ENCODE peak calls at places on chromosomes 3 and 15, in six cellular contexts. N, Q, U, A, G and R are unnamed samples.

GRCh38 chr3:141104151-141104741 is 53.1 kb downstream of the SPSB4 start:
- DNase-seq in N (no peak), Q (no peak), U (no peak), A (no peak), G (peak; percentile 31), R (no peak)

GRCh38 chr15:77840962-77841361 is 208.2 kb upstream of the LINGO1 start:
- DNase-seq in N (peak; percentile 68), Q (no peak), U (peak; percentile 86), A (peak; percentile 45), G (peak; percentile 24), R (no peak)

GRCh38 chr3:50192689-50193141 is 1.3 kb downstream of the GNAT1 start:
- DNase-seq in N (peak; percentile 17), Q (peak; percentile 96), U (peak; percentile 50), A (no peak), G (peak; percentile 88), R (peak; percentile 41)

GRCh38 chr15:33114484-33114767 is 80.1 kb downstream of the FMN1 start:
- DNase-seq in N (no peak), Q (no peak), U (no peak), A (no peak), G (no peak), R (peak; percentile 34)

GRCh38 chr3:63869929-63870328 is 6.3 kb downstream of the ATXN7 start:
- DNase-seq in N (no peak), Q (no peak), U (no peak), A (no peak), G (no peak), R (no peak)

GRCh38 chr15:56411122-56411749 is 46.0 kb downstream of the TEX9 start:
- DNase-seq in N (no peak), Q (no peak), U (peak; percentile 32), A (peak; percentile 4), G (no peak), R (no peak)

GRCh38 chr3:115692887-115693524 is 69.7 kb downstream of the GAP43 start:
- DNase-seq in N (peak; percentile 68), Q (peak; percentile 69), U (peak; percentile 75), A (peak; percentile 39), G (peak; percentile 78), R (peak; percentile 68)

GRCh38 chr15:37793851-37794250 is 140.6 kb upstream of the TMCO5A start:
- DNase-seq in N (no peak), Q (peak; percentile 14), U (peak; percentile 29), A (no peak), G (no peak), R (no peak)

GRCh38 chr3:109188726-109189125 is 52.2 kb downstream of the C3orf85 start:
- DNase-seq in N (no peak), Q (no peak), U (no peak), A (no peak), G (no peak), R (no peak)

GRCh38 chr15:39969871-39970270 is 36.0 kb downstream of the EIF2AK4 start:
- DNase-seq in N (peak; percentile 39), Q (no peak), U (peak; percentile 60), A (peak; percentile 53), G (peak; percentile 81), R (no peak)

GRCh38 chr3:64464955-64465354 is 222.8 kb downstream of the ADAMTS9 start:
- DNase-seq in N (no peak), Q (no peak), U (no peak), A (no peak), G (no peak), R (no peak)

GRCh38 chr3:108486272-108486787 is 24.1 kb downstream of the MYH15 start:
- DNase-seq in N (no peak), Q (no peak), U (no peak), A (no peak), G (no peak), R (no peak)

GRCh38 chr3:63662500-63662899 is 10.0 kb downstream of the SNTN start:
- DNase-seq in N (no peak), Q (peak; percentile 24), U (peak; percentile 34), A (no peak), G (no peak), R (no peak)

GRCh38 chr3:165617134-165617533 is 220.1 kb downstream of the BCHE start:
- DNase-seq in N (no peak), Q (no peak), U (no peak), A (no peak), G (no peak), R (no peak)

GRCh38 chr3:43236008-43236407 is 50.3 kb upstream of the SNRK start:
- DNase-seq in N (no peak), Q (no peak), U (peak; percentile 67), A (no peak), G (no peak), R (no peak)

GRCh38 chr3:188316723-188317070 is 162.7 kb downstream of the LPP start:
- DNase-seq in N (no peak), Q (no peak), U (peak; percentile 40), A (no peak), G (no peak), R (no peak)

GRCh38 chr3:137163241-137163916 is 205.6 kb downstream of the IL20RB start:
- DNase-seq in N (no peak), Q (peak; percentile 15), U (no peak), A (no peak), G (no peak), R (no peak)

GRCh38 chr3:184284696-184285095 is 8.9 kb downstream of the ECE2 start:
- DNase-seq in N (peak; percentile 71), Q (peak; percentile 95), U (peak; percentile 74), A (peak; percentile 42), G (no peak), R (no peak)

GRCh38 chr3:50862221-50862620 is 187.5 kb downstream of the DOCK3 start:
- DNase-seq in N (no peak), Q (peak; percentile 16), U (no peak), A (no peak), G (no peak), R (no peak)

GRCh38 chr3:3683261-3683660 is 116.0 kb upstream of the LRRN1 start:
- DNase-seq in N (no peak), Q (no peak), U (no peak), A (no peak), G (no peak), R (no peak)

GRCh38 chr15:38992541-38993334 is 428.1 kb upstream of the RASGRP1 start:
- DNase-seq in N (no peak), Q (no peak), U (no peak), A (no peak), G (no peak), R (no peak)

GRCh38 chr3:193962986-193963683 is 172.8 kb upstream of the HES1 start:
- DNase-seq in N (no peak), Q (no peak), U (no peak), A (no peak), G (no peak), R (no peak)

GRCh38 chr3:176183181-176183580 is 1014.1 kb downstream of the TBL1XR1 start:
- DNase-seq in N (no peak), Q (no peak), U (no peak), A (no peak), G (no peak), R (no peak)

GRCh38 chr15:50857763-50858162 is 50.7 kb upstream of the AP4E1 start:
- DNase-seq in N (no peak), Q (no peak), U (no peak), A (no peak), G (no peak), R (no peak)

GRCh38 chr15:92187975-92188374 is 205.7 kb upstream of the ST8SIA2 start:
- DNase-seq in N (no peak), Q (no peak), U (no peak), A (no peak), G (no peak), R (no peak)

GRCh38 chr3:55617385-55617784 is 130.3 kb upstream of the WNT5A start:
- DNase-seq in N (no peak), Q (no peak), U (no peak), A (no peak), G (no peak), R (no peak)

GRCh38 chr3:139838269-139838957 is 96.6 kb upstream of the CLSTN2 start:
- DNase-seq in N (no peak), Q (peak; percentile 19), U (no peak), A (no peak), G (no peak), R (no peak)

GRCh38 chr15:64749999-64750657 is 25.3 kb downstream of the RBPMS2 start:
- DNase-seq in N (no peak), Q (peak; percentile 90), U (peak; percentile 80), A (no peak), G (no peak), R (no peak)

GRCh38 chr15:23035964-23036566 is 3.3 kb downstream of the TUBGCP5 start:
- DNase-seq in N (peak; percentile 44), Q (peak; percentile 85), U (peak; percentile 69), A (peak; percentile 8), G (no peak), R (peak; percentile 53)

GRCh38 chr3:142946861-142947260 is 16.6 kb downstream of the PAQR9 start:
- DNase-seq in N (no peak), Q (no peak), U (no peak), A (no peak), G (no peak), R (no peak)
- H3K4me3 ChIP-seq in N (no peak overlapping the region), Q (no peak overlapping the region), U (no peak overlapping the region), A (no peak overlapping the region), G (no peak overlapping the region), R (no peak overlapping the region)

GRCh38 chr3:178308696-178309278 is 227.4 kb upstream of the KCNMB2 start:
- DNase-seq in N (no peak), Q (no peak), U (no peak), A (no peak), G (no peak), R (no peak)
- H3K4me3 ChIP-seq in N (no peak overlapping the region), Q (no peak overlapping the region), U (no peak overlapping the region), A (no peak overlapping the region), G (no peak overlapping the region), R (no peak overlapping the region)

GRCh38 chr15:59299919-59300617 is 72.6 kb downstream of the MYO1E start:
- DNase-seq in N (peak; percentile 97), Q (no peak), U (peak; percentile 100), A (peak; percentile 98), G (peak; percentile 91), R (peak; percentile 88)
- H3K4me3 ChIP-seq in N (peak overlapping the region; percentile 22), Q (no peak overlapping the region), U (no peak overlapping the region), A (no peak overlapping the region), G (no peak overlapping the region), R (no peak overlapping the region)

GRCh38 chr3:128188958-128189357 is 35.7 kb downstream of the EEFSEC start:
- DNase-seq in N (no peak), Q (no peak), U (peak; percentile 16), A (no peak), G (no peak), R (no peak)

GRCh38 chr3:128185630-128186447 is 32.6 kb downstream of the EEFSEC start:
- DNase-seq in N (no peak), Q (no peak), U (no peak), A (no peak), G (no peak), R (no peak)

GRCh38 chr3:128188326-128188725 is 35.0 kb downstream of the EEFSEC start:
- DNase-seq in N (no peak), Q (no peak), U (no peak), A (no peak), G (no peak), R (no peak)

GRCh38 chr3:128190501-128190900 is 37.2 kb downstream of the EEFSEC start:
- DNase-seq in N (no peak), Q (no peak), U (peak; percentile 48), A (no peak), G (no peak), R (no peak)

DNA sequence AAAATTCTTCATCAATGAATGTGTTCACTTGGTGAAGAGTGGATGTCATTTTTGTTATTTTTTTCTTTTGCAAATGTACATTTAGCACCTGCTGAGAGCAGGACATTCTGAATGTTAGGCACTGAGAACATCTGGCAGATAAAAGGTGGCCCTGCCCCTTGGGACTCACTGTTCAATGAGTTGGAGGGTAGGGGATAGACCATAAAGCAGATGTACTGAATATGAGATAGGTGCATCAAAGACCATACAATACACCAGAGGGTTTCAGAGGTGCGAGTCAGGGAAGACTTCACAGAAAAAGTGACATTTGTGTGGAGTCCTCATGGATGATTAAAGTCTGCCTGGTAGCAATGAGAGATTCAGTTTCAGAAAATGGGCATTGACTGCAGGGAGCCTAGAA is 34.2 kb downstream of the EEFSEC start:
- DNase-seq in N (no peak), Q (no peak), U (no peak), A (no peak), G (no peak), R (no peak)
- H3K4me3 ChIP-seq in N (no peak overlapping the region), Q (no peak overlapping the region), U (no peak overlapping the region), A (no peak overlapping the region), G (no peak overlapping the region), R (no peak overlapping the region)